ENCODE peak calls at places on chromosomes 11 and 22, in four cellular contexts. S, E, B and J are unnamed samples.

GRCh38 chr22:31628362-31628761 is 33.7 kb downstream of the PISD start:
- DNase-seq in B (no peak), S (no peak), E (no peak), J (no peak)

GRCh38 chr11:61732705-61733104 is 19.7 kb upstream of the MYRF start:
- DNase-seq in S (peak), E (no peak), B (no peak), J (no peak)

GRCh38 chr11:63942803-63943202 is 4.0 kb downstream of the NAA40 start:
- DNase-seq in E (no peak), S (no peak), B (no peak), J (no peak)

GRCh38 chr22:26927841-26928240 is 270.5 kb downstream of the MIAT start:
- DNase-seq in B (no peak), S (no peak), E (no peak), J (no peak)

GRCh38 chr22:45481661-45482060 is 21.0 kb upstream of the FBLN1 start:
- DNase-seq in S (no peak), B (no peak), E (no peak), J (no peak)

GRCh38 chr11:77865805-77866204 is 44.9 kb downstream of the AAMDC start:
- DNase-seq in E (no peak), S (no peak), B (no peak), J (no peak)

GRCh38 chr11:58775066-58775708 is 43.4 kb upstream of the GLYAT start:
- DNase-seq in E (no peak), S (no peak), B (no peak), J (no peak)

GRCh38 chr11:78365381-78365792 is 52.2 kb downstream of the GAB2 start:
- DNase-seq in S (no peak), B (no peak), E (no peak), J (no peak)

GRCh38 chr11:86551286-86551685 is 121.1 kb downstream of the ME3 start:
- DNase-seq in B (peak), E (no peak), S (no peak), J (no peak)

GRCh38 chr11:126655807-126656128 is 300.3 kb downstream of the ST3GAL4 start:
- DNase-seq in B (no peak), E (no peak), S (no peak), J (peak)

GRCh38 chr11:126653040-126653439 is 297.6 kb downstream of the ST3GAL4 start:
- DNase-seq in E (no peak), B (no peak), S (no peak), J (no peak)

GRCh38 chr11:126661051-126661450 is 305.6 kb downstream of the ST3GAL4 start:
- DNase-seq in S (no peak), E (no peak), B (no peak), J (no peak)

GRCh38 chr11:126658306-126659056 is 303.0 kb downstream of the ST3GAL4 start:
- DNase-seq in E (no peak), B (no peak), S (no peak), J (no peak)

DNA sequence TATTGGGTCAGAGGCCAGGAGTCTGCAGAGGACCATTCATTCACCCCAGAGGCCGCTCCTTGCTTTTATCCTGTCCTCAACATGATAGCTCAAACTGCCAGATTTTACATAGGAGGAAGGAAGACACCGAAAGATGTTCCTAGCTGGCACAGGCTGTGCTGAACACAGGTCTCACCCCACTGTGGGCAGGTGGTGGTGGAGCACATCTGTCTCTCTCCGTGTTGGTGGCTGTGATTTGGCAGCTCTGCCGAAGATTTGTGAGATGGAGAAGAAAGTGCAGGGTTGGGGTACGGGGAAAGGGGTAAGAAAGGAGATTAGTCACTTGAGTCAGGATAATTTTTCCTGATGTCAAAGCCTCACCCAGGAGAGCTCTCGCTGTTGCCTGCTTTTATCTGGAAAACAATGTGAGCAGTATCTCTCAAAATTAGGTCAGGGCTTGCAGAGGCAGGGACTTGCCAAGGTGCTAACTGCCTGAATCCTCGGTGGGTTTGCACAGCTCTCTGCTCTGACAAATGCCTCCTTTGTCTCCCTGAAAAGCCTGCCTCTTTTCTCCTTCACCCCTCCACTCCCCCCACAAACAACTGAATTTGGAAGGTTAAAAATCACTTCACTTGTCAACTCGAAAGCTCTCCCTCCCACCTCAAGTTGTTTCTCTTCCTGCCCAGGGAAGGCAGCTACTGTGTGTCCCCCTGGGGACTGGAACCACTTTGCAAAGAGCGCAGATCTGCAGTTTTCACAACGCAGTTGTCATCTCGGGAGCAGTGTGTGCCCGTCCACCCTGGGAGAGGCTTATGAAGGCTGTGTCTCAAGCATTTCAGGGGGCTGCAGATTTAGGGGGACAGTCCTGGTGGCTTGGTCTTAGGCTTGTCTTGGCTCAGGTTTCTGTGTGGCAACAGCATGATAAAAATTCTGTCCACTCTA is 299.7 kb downstream of the ST3GAL4 start:
- DNase-seq in S (no peak), B (no peak), E (no peak), J (no peak)
- H3K4me3 ChIP-seq in S (no peak), B (no peak), E (no peak), J (no peak)

GRCh38 chr11:15258433-15259350 is 144.0 kb downstream of the INSC start:
- DNase-seq in E (no peak), S (no peak), B (no peak), J (peak)
- H3K27ac ChIP-seq in E (no peak), S (no peak), B (no peak), J (no peak)

GRCh38 chr11:1457856-1458255 is 28.7 kb downstream of the MOB2 start:
- DNase-seq in S (no peak), B (no peak), E (no peak), J (no peak)
- TF ChIP-seq CTCF in S (no peak), B (no peak), E (no peak), J (no peak)

GRCh38 chr11:22829231-22830081 is at the start of gene SVIP:
- DNase-seq in S (peak), E (peak), B (peak), J (peak)

GRCh38 chr11:22828373-22828772 is 1.2 kb downstream of the SVIP start:
- DNase-seq in S (no peak), E (no peak), B (no peak), J (no peak)

GRCh38 chr11:22832315-22833041 is 2.9 kb upstream of the SVIP start:
- DNase-seq in S (no peak), B (no peak), E (no peak), J (no peak)

GRCh38 chr11:22830082-22830414 is 447 bp upstream of the SVIP start:
- DNase-seq in S (no peak), E (no peak), B (no peak), J (no peak)
- H3K4me3 ChIP-seq in S (peak), E (peak), B (peak), J (no peak)

DNA sequence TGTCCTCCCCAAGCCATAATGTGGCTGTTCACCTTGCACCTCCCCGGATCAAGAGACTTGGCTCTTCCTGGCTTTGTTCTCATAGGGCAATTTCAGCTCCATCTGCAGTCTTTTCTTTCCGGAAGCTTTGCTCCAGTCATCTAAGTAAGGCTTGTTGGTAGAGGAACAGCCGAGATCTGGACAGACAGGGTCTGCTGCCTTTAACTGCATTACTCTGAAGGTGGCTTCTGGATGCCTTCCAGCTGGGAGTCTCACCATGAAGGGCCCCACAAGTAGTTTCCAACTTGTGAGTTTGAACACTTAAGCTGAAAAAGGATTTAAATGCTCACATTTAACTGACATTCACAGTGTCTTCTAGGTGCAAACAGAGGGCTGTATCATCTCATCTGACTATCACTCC is 58.6 kb downstream of the GALNT18 start:
- DNase-seq in S (no peak), B (no peak), E (no peak), J (no peak)
- H3K27ac ChIP-seq in S (no peak), B (no peak), E (no peak), J (no peak)

GRCh38 chr11:22476589-22476988 is 138.4 kb downstream of the SLC17A6 start:
- DNase-seq in E (no peak), S (no peak), B (no peak), J (no peak)
- TF ChIP-seq CTCF in E (no peak), S (no peak), B (no peak), J (no peak)

GRCh38 chr11:126113515-126113957 is 50.9 kb upstream of the CDON start:
- DNase-seq in E (peak), S (peak), B (peak), J (peak)

GRCh38 chr11:126115820-126116319 is 53.2 kb upstream of the CDON start:
- DNase-seq in S (peak), B (peak), E (peak), J (peak)

GRCh38 chr11:126114486-126115252 is 52.0 kb upstream of the CDON start:
- DNase-seq in B (no peak), E (no peak), S (no peak), J (no peak)

GRCh38 chr11:126113963-126114362 is 51.3 kb upstream of the CDON start:
- DNase-seq in S (no peak), B (no peak), E (no peak), J (no peak)

GRCh38 chr11:126115253-126115540 is 52.5 kb upstream of the CDON start:
- DNase-seq in E (peak), S (peak), B (no peak), J (peak)
- H3K4me3 ChIP-seq in E (no peak), S (no peak), B (no peak), J (no peak)